ENCODE peak calls at places on chromosome 18, in four cellular contexts. E is esophagus squamous epithelium, J is fibroblast of lung, F is prostate gland. C is an unnamed sample.

GRCh38 chr18:37483221-37483971 is 82.2 kb downstream of the CELF4 start:
- DNase-seq in E (no peak), J (peak), F (no peak), C (no peak)

GRCh38 chr18:12543697-12544096 is 114.2 kb downstream of the SPIRE1 start:
- DNase-seq in E (no peak), J (peak), F (no peak), C (no peak)

GRCh38 chr18:49531678-49532153 is 30.1 kb upstream of the LIPG start:
- DNase-seq in E (no peak), J (no peak), F (no peak), C (no peak)

GRCh38 chr18:8218263-8218662 is 391.0 kb upstream of the RAB12 start:
- DNase-seq in E (no peak), J (no peak), F (no peak), C (no peak)

GRCh38 chr18:80176334-80177080 is 67.4 kb downstream of the ADNP2 start:
- DNase-seq in E (no peak), J (no peak), F (peak), C (no peak)

GRCh38 chr18:39611381-39612090 is 2045.9 kb upstream of the CELF4 start:
- DNase-seq in E (no peak), J (peak), F (no peak), C (no peak)

GRCh38 chr18:68725341-68725740 is 10.4 kb upstream of the TMX3 start:
- DNase-seq in E (no peak), J (peak), F (no peak), C (no peak)

GRCh38 chr18:63795611-63796010 is 20.4 kb downstream of the SERPINB7 start:
- DNase-seq in E (no peak), J (no peak), F (no peak), C (no peak)

GRCh38 chr18:70188113-70188512 is 17.4 kb downstream of the RTTN start:
- DNase-seq in E (no peak), J (no peak), F (no peak), C (no peak)

GRCh38 chr18:62081248-62081647 is 105.6 kb downstream of the PIGN start:
- DNase-seq in E (no peak), J (no peak), F (no peak), C (no peak)

GRCh38 chr18:26383454-26384270 is 157.4 kb downstream of the TAF4B start:
- DNase-seq in E (no peak), J (peak), F (no peak), C (no peak)

GRCh38 chr18:23240609-23240930 is 105.3 kb downstream of the CABLES1 start:
- DNase-seq in E (no peak), J (no peak), F (no peak), C (no peak)

GRCh38 chr18:8705280-8705940 is at the start of gene MTCL1:
- DNase-seq in E (no peak), J (peak), F (peak), C (no peak)

GRCh38 chr18:36411745-36412168 is 114.2 kb downstream of the FHOD3 start:
- DNase-seq in E (no peak), J (no peak), F (no peak), C (no peak)

GRCh38 chr18:35521133-35521532 is 23.4 kb upstream of the INO80C start:
- DNase-seq in E (no peak), J (no peak), F (no peak), C (no peak)

GRCh38 chr18:58268849-58269248 is 224.8 kb downstream of the NEDD4L start:
- DNase-seq in E (no peak), J (peak), F (no peak), C (peak)

GRCh38 chr18:9802774-9803697 is 82.7 kb upstream of the TXNDC2 start:
- DNase-seq in E (no peak), J (peak), F (no peak), C (no peak)

GRCh38 chr18:70025580-70025979 is 77.9 kb upstream of the CD226 start:
- DNase-seq in E (no peak), J (no peak), F (no peak), C (no peak)

GRCh38 chr18:48374423-48375149 is 34.6 kb downstream of the ZBTB7C start:
- DNase-seq in E (no peak), J (peak), F (no peak), C (no peak)

GRCh38 chr18:2723207-2723606 is 67.7 kb downstream of the SMCHD1 start:
- DNase-seq in E (no peak), J (no peak), F (no peak), C (no peak)

GRCh38 chr18:78878335-78878734 is 101.3 kb upstream of the SALL3 start:
- DNase-seq in E (no peak), J (no peak), F (no peak), C (no peak)

GRCh38 chr18:7924616-7925015 is 357.5 kb downstream of the PTPRM start:
- DNase-seq in E (no peak), J (no peak), F (no peak), C (no peak)

GRCh38 chr18:51107594-51108305 is 77.7 kb downstream of the SMAD4 start:
- DNase-seq in E (no peak), J (no peak), F (no peak), C (no peak)

GRCh38 chr18:24089059-24089458 is 49.8 kb upstream of the CABYR start:
- DNase-seq in E (no peak), J (no peak), F (no peak), C (no peak)

GRCh38 chr18:57210101-57210661 is 63.3 kb downstream of the BOD1L2 start:
- DNase-seq in E (no peak), J (peak), F (peak), C (peak)

GRCh38 chr18:49476664-49477411 is 10.2 kb downstream of the C18orf32 start:
- DNase-seq in E (no peak), J (peak), F (no peak), C (no peak)

GRCh38 chr18:36843199-36843598 is 14.3 kb downstream of the KIAA1328 start:
- DNase-seq in E (no peak), J (no peak), F (no peak), C (no peak)

GRCh38 chr18:12742453-12742852 is 39.6 kb downstream of the PSMG2 start:
- DNase-seq in E (no peak), J (peak), F (no peak), C (no peak)

GRCh38 chr18:44320619-44321460 is 359.8 kb upstream of the SETBP1 start:
- DNase-seq in E (no peak), J (no peak), F (no peak), C (no peak)

GRCh38 chr18:48889981-48890735 is 60.6 kb downstream of the SMAD7 start:
- DNase-seq in E (no peak), J (no peak), F (no peak), C (no peak)

GRCh38 chr18:29250843-29251242 is 1073.9 kb upstream of the CDH2 start:
- DNase-seq in E (no peak), J (no peak), F (no peak), C (no peak)

GRCh38 chr18:29251681-29252080 is 1074.8 kb upstream of the CDH2 start:
- DNase-seq in E (no peak), J (peak), F (no peak), C (no peak)

GRCh38 chr18:29248856-29249255 is 1071.9 kb upstream of the CDH2 start:
- DNase-seq in E (no peak), J (no peak), F (no peak), C (no peak)

DNA sequence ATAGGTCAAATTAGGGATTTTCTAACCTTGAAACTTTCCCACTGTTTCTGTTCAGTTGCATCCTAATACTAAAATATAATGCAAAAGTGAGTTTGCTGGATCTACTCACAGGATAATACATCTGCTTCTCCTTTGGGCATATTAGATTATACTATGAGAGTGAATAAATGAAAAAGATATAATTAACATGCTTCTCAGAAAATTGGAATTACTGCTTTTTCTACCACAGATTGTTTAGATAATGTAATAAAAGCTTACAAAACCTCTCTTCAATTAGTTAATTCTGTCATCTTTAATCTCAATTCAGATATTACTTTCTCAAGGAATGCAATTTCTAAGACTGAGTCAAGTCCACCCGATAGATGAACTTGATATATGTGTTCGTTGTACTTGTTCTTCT is 1077.2 kb upstream of the CDH2 start:
- DNase-seq in E (no peak), J (no peak), F (no peak), C (no peak)
- H3K27ac ChIP-seq in E (no peak), J (no peak), F (no peak), C (no peak)

GRCh38 chr18:3889121-3889520 is 439.1 kb downstream of the TGIF1 start:
- DNase-seq in E (no peak), J (no peak), F (no peak), C (no peak)

GRCh38 chr18:3879836-3880120 is 429.8 kb downstream of the TGIF1 start:
- DNase-seq in E (no peak), J (no peak), F (no peak), C (no peak)

GRCh38 chr18:3889803-3890202 is 439.8 kb downstream of the TGIF1 start:
- DNase-seq in E (no peak), J (peak), F (no peak), C (no peak)

GRCh38 chr18:3886575-3887322 is 436.8 kb downstream of the TGIF1 start:
- DNase-seq in E (no peak), J (no peak), F (no peak), C (no peak)

GRCh38 chr18:3885209-3885792 is 435.3 kb downstream of the TGIF1 start:
- DNase-seq in E (no peak), J (no peak), F (no peak), C (no peak)
- TF ChIP-seq CTCF in E (peak), J (no peak), F (peak), C (no peak)

GRCh38 chr18:74499633-74500032 is 3.5 kb downstream of the CNDP2 start:
- DNase-seq in E (peak), J (peak), F (peak), C (peak)

GRCh38 chr18:74497308-74497640 is 1.1 kb downstream of the CNDP2 start:
- DNase-seq in E (no peak), J (no peak), F (no peak), C (no peak)

GRCh38 chr18:74496508-74497307 is 545 bp downstream of the CNDP2 start:
- DNase-seq in E (no peak), J (peak), F (peak), C (peak)

GRCh38 chr18:74497778-74498177 is 1.6 kb downstream of the CNDP2 start:
- DNase-seq in E (no peak), J (no peak), F (no peak), C (no peak)

GRCh38 chr18:74498712-74499629 is 2.8 kb downstream of the CNDP2 start:
- DNase-seq in E (peak), J (peak), F (no peak), C (peak)
- H3K27ac ChIP-seq in E (peak), J (peak), F (peak), C (peak)

GRCh38 chr18:60062396-60062795 is 162.6 kb downstream of the PMAIP1 start:
- DNase-seq in E (no peak), J (no peak), F (no peak), C (no peak)
- TF ChIP-seq CTCF in E (no peak), J (no peak), F (no peak), C (no peak)

GRCh38 chr18:46720092-46720491 is 36.8 kb downstream of the ST8SIA5 start:
- DNase-seq in E (no peak), J (no peak), F (no peak), C (no peak)
- H3K27ac ChIP-seq in E (no peak), J (no peak), F (no peak), C (no peak)